ENCODE peak calls at places on chromosome 11, in eight cellular contexts. G is CD8-positive, alpha-beta T cell; T is endothelial cell of umbilical vein; D is GM13977; J is fibroblast of pulmonary artery; F is RWPE1; X is K562; Q is MCF 10A. S is an unnamed sample.

GRCh38 chr11:113690619-113691569 is 15.2 kb downstream of the TMPRSS5 start:
- DNase-seq in J (peak), F (peak), T (no peak), Q (peak), G (no peak), X (peak), D (peak), S (peak)

GRCh38 chr11:36214976-36215687 is 74.1 kb downstream of the COMMD9 start:
- DNase-seq in J (no peak), G (no peak), D (no peak), F (no peak), X (no peak), Q (no peak), T (no peak), S (no peak)

GRCh38 chr11:116605543-116605942 is 167.2 kb downstream of the BUD13 start:
- DNase-seq in D (peak), G (no peak), T (peak), Q (peak), F (peak), J (peak), X (peak), S (peak)

GRCh38 chr11:130390071-130390758 is 38.2 kb downstream of the ADAMTS8 start:
- DNase-seq in X (no peak), D (no peak), J (peak), G (no peak), Q (peak), T (peak), F (peak), S (peak)

GRCh38 chr11:86068138-86068861 is 584 bp downstream of the PICALM start:
- DNase-seq in Q (peak), F (no peak), J (no peak), X (peak), D (peak), T (peak), G (peak), S (peak)

GRCh38 chr11:7977251-7977917 is 9.8 kb upstream of the EIF3F start:
- DNase-seq in X (peak), F (no peak), G (no peak), J (peak), Q (peak), D (no peak), T (peak), S (peak)

GRCh38 chr11:34637303-34637702 is 16.4 kb downstream of the EHF start:
- DNase-seq in J (no peak), F (no peak), X (no peak), T (no peak), G (no peak), D (no peak), Q (no peak), S (no peak)

GRCh38 chr11:13348305-13348704 is 70.7 kb downstream of the BMAL1 start:
- DNase-seq in Q (no peak), F (no peak), T (no peak), X (no peak), D (no peak), G (no peak), J (no peak), S (no peak)

GRCh38 chr11:33703771-33704170 is 3.1 kb upstream of the C11orf91 start:
- DNase-seq in D (no peak), F (no peak), X (no peak), J (peak), Q (peak), G (no peak), T (peak), S (no peak)

GRCh38 chr11:126840201-126840886 is 160.2 kb downstream of the KIRREL3 start:
- DNase-seq in T (no peak), X (no peak), F (no peak), G (no peak), D (no peak), Q (no peak), J (no peak), S (peak)

GRCh38 chr11:4181780-4182721 is 87.5 kb downstream of the RRM1 start:
- DNase-seq in D (peak), G (no peak), Q (peak), X (peak), T (peak), F (peak), J (peak), S (peak)

GRCh38 chr11:69799582-69799981 is 19.6 kb downstream of the FGF3 start:
- DNase-seq in Q (peak), D (no peak), T (peak), X (peak), F (peak), G (no peak), J (peak), S (peak)

GRCh38 chr11:12112150-12112520 is 1.7 kb downstream of the MICAL2 start:
- DNase-seq in X (no peak), F (no peak), T (no peak), Q (no peak), D (no peak), G (no peak), J (no peak), S (no peak)

GRCh38 chr11:29271616-29272015 is 745.2 kb downstream of the KCNA4 start:
- DNase-seq in Q (no peak), F (no peak), T (peak), J (no peak), G (no peak), D (no peak), X (no peak), S (no peak)

GRCh38 chr11:17102447-17102846 is 25.0 kb upstream of the RPS13 start:
- DNase-seq in F (no peak), Q (no peak), D (no peak), G (no peak), J (peak), T (no peak), X (no peak), S (no peak)

GRCh38 chr11:22802861-22803260 is 26.7 kb downstream of the SVIP start:
- DNase-seq in G (no peak), J (peak), T (no peak), F (no peak), Q (peak), X (no peak), D (no peak), S (no peak)

GRCh38 chr11:46348566-46348981 is 1.3 kb downstream of the DGKZ start:
- DNase-seq in F (no peak), X (no peak), G (no peak), T (no peak), Q (no peak), D (no peak), J (no peak), S (no peak)

GRCh38 chr11:72700026-72700610 is 25.9 kb upstream of the PDE2A start:
- DNase-seq in D (no peak), F (no peak), T (no peak), G (no peak), J (peak), Q (peak), X (no peak), S (no peak)

GRCh38 chr11:2178906-2179494 is 7.4 kb upstream of the TH start:
- DNase-seq in F (peak), J (peak), D (no peak), G (no peak), X (no peak), T (no peak), Q (peak), S (peak)

GRCh38 chr11:60777572-60777971 is 7.6 kb upstream of the MS4A10 start:
- DNase-seq in D (no peak), T (peak), J (peak), X (no peak), G (no peak), F (peak), Q (peak), S (peak)

GRCh38 chr11:34916810-34917780 is 677 bp downstream of the PDHX start:
- DNase-seq in X (peak), J (peak), F (peak), T (peak), D (peak), Q (peak), G (no peak), S (no peak)

GRCh38 chr11:122105009-122105828 is 10.8 kb downstream of the BLID start:
- DNase-seq in D (no peak), Q (no peak), T (no peak), J (no peak), G (no peak), X (no peak), F (no peak), S (peak)

GRCh38 chr11:47605921-47606320 is 11.7 kb upstream of the C1QTNF4 start:
- DNase-seq in X (no peak), T (no peak), G (no peak), F (no peak), J (no peak), Q (no peak), D (no peak), S (no peak)

GRCh38 chr11:33980896-33981295 is 70.6 kb upstream of the CAPRIN1 start:
- DNase-seq in T (peak), F (no peak), J (peak), X (no peak), Q (no peak), D (no peak), G (no peak), S (no peak)

GRCh38 chr11:16785520-16786128 is 47.2 kb downstream of the C11orf58 start:
- DNase-seq in T (peak), G (peak), X (peak), Q (peak), F (peak), J (peak), D (peak), S (peak)

GRCh38 chr11:119316017-119316728 is 757 bp downstream of the MCAM start:
- DNase-seq in Q (peak), G (no peak), X (peak), D (peak), F (no peak), J (no peak), T (peak), S (no peak)

GRCh38 chr11:11396290-11397042 is 43.4 kb upstream of the CSNK2A3 start:
- DNase-seq in D (no peak), G (no peak), X (no peak), F (peak), J (peak), T (no peak), Q (peak), S (peak)

GRCh38 chr11:11070976-11071375 is 213.1 kb upstream of the ZBED5 start:
- DNase-seq in Q (no peak), G (no peak), D (no peak), F (no peak), T (no peak), X (no peak), J (no peak), S (no peak)

GRCh38 chr11:95108159-95108611 is 18.5 kb downstream of the ENDOD1 start:
- DNase-seq in T (peak), Q (peak), G (no peak), J (peak), X (no peak), F (peak), D (no peak), S (peak)

GRCh38 chr11:99019676-99020075 is 1.1 kb upstream of the CNTN5 start:
- DNase-seq in X (no peak), T (no peak), Q (no peak), G (no peak), F (no peak), D (no peak), J (no peak), S (no peak)

GRCh38 chr11:99015634-99016454 is 4.9 kb upstream of the CNTN5 start:
- DNase-seq in X (peak), Q (peak), D (peak), G (no peak), T (peak), J (peak), F (peak), S (peak)

GRCh38 chr11:99020324-99021225 is at the start of gene CNTN5:
- DNase-seq in Q (no peak), F (peak), D (peak), X (peak), G (no peak), T (no peak), J (peak), S (no peak)
- TF ChIP-seq CTCF in Q (no peak), F (peak), D (no peak), X (peak), G (no peak), T (no peak), J (no peak), S (no peak)

GRCh38 chr11:129208863-129209262 is 16.7 kb upstream of the ARHGAP32 start:
- DNase-seq in X (no peak), F (no peak), G (no peak), Q (no peak), T (no peak), D (no peak), J (peak), S (no peak)
- TF ChIP-seq CTCF in X (no peak), F (no peak), G (no peak), Q (no peak), T (no peak), D (no peak), J (no peak), S (no peak)

GRCh38 chr11:9313648-9314290 is 624 bp downstream of the TMEM41B start:
- DNase-seq in F (peak), Q (peak), J (peak), D (peak), T (peak), X (no peak), G (peak), S (peak)

GRCh38 chr11:9316334-9316733 is 1.9 kb upstream of the TMEM41B start:
- DNase-seq in Q (no peak), G (no peak), T (no peak), J (no peak), X (no peak), D (no peak), F (no peak), S (no peak)

GRCh38 chr11:9315078-9315688 is 790 bp upstream of the TMEM41B start:
- DNase-seq in Q (no peak), J (no peak), G (no peak), X (no peak), F (no peak), T (no peak), D (no peak), S (no peak)

GRCh38 chr11:9310485-9310884 is 3.9 kb downstream of the TMEM41B start:
- DNase-seq in X (no peak), Q (no peak), G (no peak), T (no peak), D (no peak), J (no peak), F (no peak), S (no peak)

GRCh38 chr11:9314291-9315077 is at the start of gene TMEM41B:
- DNase-seq in T (peak), D (peak), F (peak), X (peak), G (peak), J (peak), Q (peak), S (peak)
- TF ChIP-seq CTCF in T (no peak), D (no peak), F (no peak), X (peak), G (no peak), J (no peak), Q (no peak), S (no peak)

DNA sequence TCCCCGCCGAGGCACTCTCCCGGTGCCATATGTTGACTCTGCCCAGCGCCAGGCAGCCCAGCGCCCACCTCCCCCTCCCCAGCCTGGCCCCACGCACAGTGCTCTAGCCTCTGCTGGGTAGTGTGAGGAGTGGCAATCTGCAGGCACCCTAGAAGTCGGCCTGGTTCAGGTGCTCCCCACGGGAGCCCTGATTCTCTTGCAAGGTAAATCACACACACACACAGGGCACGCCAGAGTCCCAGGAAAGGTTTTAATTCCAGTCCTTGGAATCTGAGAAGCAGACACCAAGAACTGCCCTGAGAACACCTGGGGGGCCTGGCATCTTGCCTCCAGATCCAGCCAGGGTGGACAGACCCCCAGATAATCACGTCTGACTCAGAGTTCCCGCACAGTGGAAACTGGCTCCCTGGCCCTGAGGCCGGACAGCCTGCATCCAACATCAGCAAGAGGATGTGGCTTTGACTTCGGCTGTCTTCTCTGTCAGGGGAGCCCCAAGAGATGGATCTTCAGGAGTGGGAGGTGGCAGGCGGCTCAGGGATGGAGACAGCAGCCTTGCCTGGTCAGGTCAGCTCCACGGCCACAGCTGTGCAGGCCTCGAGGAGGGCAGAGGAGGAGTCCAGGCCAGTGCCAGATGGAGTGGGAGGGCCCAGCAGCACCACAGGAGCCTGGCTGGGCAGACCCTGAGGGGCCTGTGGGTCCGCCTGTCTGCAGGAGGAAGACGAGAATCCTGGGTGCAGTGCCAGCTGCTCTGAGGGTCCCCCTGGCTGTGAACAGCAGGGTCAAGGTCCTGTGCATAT is 1.1 kb upstream of the RIN1 start:
- DNase-seq in Q (no peak), D (no peak), T (no peak), F (no peak), X (no peak), G (no peak), J (no peak), S (no peak)
- TF ChIP-seq CTCF in Q (no peak), D (no peak), T (no peak), F (no peak), X (no peak), G (no peak), J (no peak), S (no peak)

S was measured in fibroblast of villous mesenchyme.